ENCODE peak calls at places on chromosomes 6 and 20, in four cellular contexts. One of them, this sample, is unnamed.

GRCh38 chr6:49423817-49424216 is 39.2 kb downstream of the MMUT start:
- DNase-seq in K562: no peak
- DNase-seq in HepG2: no peak
- DNase-seq in GM12878: no peak
- DNase-seq in this sample: no peak

GRCh38 chr6:25921525-25922203 is 8.8 kb downstream of the SLC17A2 start:
- DNase-seq in K562: no peak
- DNase-seq in HepG2: no peak
- DNase-seq in GM12878: no peak
- DNase-seq in this sample: no peak

GRCh38 chr6:169859978-169860703 is 108.7 kb downstream of the ERMARD start:
- DNase-seq in K562: no peak
- DNase-seq in HepG2: no peak
- DNase-seq in GM12878: no peak
- DNase-seq in this sample: no peak

GRCh38 chr6:118781897-118782296 is 112.1 kb upstream of the ASF1A start:
- DNase-seq in K562: no peak
- DNase-seq in HepG2: no peak
- DNase-seq in GM12878: no peak
- DNase-seq in this sample: no peak

GRCh38 chr6:112665815-112666214 is 318.7 kb downstream of the RFPL4B start:
- DNase-seq in K562: no peak
- DNase-seq in HepG2: no peak
- DNase-seq in GM12878: no peak
- DNase-seq in this sample: no peak

GRCh38 chr6:73081955-73082354 is 143.3 kb downstream of the KHDC1L start:
- DNase-seq in K562: no peak
- DNase-seq in HepG2: no peak
- DNase-seq in GM12878: no peak
- DNase-seq in this sample: no peak

GRCh38 chr20:5844063-5844681 is 94.0 kb downstream of the SHLD1 start:
- DNase-seq in K562: no peak
- DNase-seq in HepG2: peak; percentile 56
- DNase-seq in GM12878: peak; percentile 78
- DNase-seq in this sample: no peak

GRCh38 chr6:35354361-35355135 is 12.2 kb downstream of the PPARD start:
- DNase-seq in K562: no peak
- DNase-seq in HepG2: no peak
- DNase-seq in GM12878: no peak
- DNase-seq in this sample: no peak

GRCh38 chr6:167881327-167881726 is 54.6 kb downstream of the AFDN start:
- DNase-seq in K562: no peak
- DNase-seq in HepG2: no peak
- DNase-seq in GM12878: no peak
- DNase-seq in this sample: no peak

GRCh38 chr6:45438156-45438555 is 60.4 kb upstream of the SUPT3H start:
- DNase-seq in K562: no peak
- DNase-seq in HepG2: no peak
- DNase-seq in GM12878: no peak
- DNase-seq in this sample: no peak

GRCh38 chr6:137490506-137490905 is 3.7 kb downstream of the OLIG3 start:
- DNase-seq in K562: no peak
- DNase-seq in HepG2: no peak
- DNase-seq in GM12878: no peak
- DNase-seq in this sample: no peak

DNA sequence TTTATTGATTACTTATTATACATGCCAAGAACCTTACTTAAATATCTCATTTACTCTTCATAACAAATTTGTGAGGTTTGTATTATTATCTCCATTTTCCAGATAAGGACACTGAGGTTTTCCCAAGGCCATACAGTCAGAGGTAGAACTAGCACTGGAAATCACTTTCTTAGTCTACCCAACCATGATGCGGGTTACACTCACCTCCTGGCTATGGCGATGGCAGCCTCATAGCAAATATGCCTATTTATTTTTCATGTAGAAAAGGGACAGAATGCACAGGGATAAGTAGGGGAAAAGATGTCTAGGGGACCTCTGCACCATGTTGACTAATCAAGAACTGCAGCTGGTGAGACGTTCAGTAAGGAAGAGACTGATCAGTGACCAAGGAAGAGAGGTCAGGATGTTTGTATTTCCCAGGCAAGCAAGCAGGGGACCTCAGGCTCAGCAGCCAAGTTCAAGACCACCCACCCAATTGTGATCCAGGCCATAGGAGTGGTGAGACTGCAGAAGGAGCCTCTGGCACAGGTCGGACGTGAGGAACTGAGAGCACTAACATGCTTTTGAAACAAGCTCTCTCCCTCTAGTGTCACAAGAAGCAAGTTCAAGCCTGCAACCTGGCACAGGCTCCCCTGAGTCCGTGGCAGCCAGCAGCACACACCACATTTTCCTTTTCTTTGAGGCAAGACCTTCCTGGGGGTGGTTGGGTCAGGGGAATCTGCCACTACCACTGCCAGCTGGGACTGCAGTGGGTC is 97.8 kb downstream of the GMPR start:
- DNase-seq in K562: no peak
- DNase-seq in HepG2: no peak
- DNase-seq in GM12878: no peak
- DNase-seq in this sample: no peak
- TF ChIP-seq CTCF in K562: no peak
- TF ChIP-seq CTCF in HepG2: no peak
- TF ChIP-seq CTCF in GM12878: no peak
- TF ChIP-seq CTCF in this sample: no peak

DNA sequence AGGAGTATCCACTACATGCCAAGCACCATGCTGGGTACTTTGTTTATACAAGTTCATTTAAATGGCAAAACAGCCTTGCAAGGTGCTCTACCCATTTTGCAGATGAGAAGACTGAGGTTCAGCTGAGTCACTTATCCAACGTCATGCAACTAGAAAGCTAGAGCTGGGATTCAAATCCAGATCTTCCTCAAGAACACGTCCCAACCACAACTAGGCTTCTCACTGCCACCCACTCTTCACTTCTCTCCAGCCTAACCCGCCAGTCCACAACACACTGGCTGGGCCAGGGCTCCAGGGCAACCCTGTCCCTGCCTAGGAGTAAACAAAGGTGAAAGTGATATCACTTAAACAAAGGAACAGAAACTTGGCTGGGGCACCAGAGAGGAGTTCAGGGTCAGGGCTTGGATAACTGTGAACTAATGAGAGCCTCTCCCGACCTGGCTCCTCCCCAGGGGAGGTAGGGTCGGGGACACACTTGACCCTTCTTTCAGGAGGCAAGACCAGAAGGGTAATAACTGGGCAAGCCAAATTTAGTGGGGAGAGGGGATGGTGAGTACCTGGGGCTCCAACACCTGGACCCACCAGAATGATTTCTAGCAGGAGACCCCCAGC is 7.9 kb downstream of the SDC4 start:
- DNase-seq in K562: no peak
- DNase-seq in HepG2: peak; percentile 92
- DNase-seq in GM12878: no peak
- DNase-seq in this sample: no peak
- TF ChIP-seq CBFB in K562: no peak
- TF ChIP-seq CBFB in HepG2: no peak
- TF ChIP-seq CBFB in GM12878: no peak
- TF ChIP-seq CBFB in this sample: no peak

GRCh38 chr6:136378888-136379287 is 89.2 kb upstream of the BCLAF1 start:
- DNase-seq in K562: no peak
- DNase-seq in HepG2: no peak
- DNase-seq in GM12878: no peak
- DNase-seq in this sample: no peak
- TF ChIP-seq CTCF in K562: peak; percentile 50
- TF ChIP-seq CTCF in HepG2: no peak
- TF ChIP-seq CTCF in GM12878: no peak
- TF ChIP-seq CTCF in this sample: no peak

GRCh38 chr20:37774143-37774542 is 80.3 kb downstream of the CTNNBL1 start:
- DNase-seq in K562: no peak
- DNase-seq in HepG2: no peak
- DNase-seq in GM12878: no peak
- DNase-seq in this sample: no peak
- TF ChIP-seq CBFB in K562: no peak
- TF ChIP-seq CBFB in HepG2: no peak
- TF ChIP-seq CBFB in GM12878: no peak
- TF ChIP-seq CBFB in this sample: no peak

DNA sequence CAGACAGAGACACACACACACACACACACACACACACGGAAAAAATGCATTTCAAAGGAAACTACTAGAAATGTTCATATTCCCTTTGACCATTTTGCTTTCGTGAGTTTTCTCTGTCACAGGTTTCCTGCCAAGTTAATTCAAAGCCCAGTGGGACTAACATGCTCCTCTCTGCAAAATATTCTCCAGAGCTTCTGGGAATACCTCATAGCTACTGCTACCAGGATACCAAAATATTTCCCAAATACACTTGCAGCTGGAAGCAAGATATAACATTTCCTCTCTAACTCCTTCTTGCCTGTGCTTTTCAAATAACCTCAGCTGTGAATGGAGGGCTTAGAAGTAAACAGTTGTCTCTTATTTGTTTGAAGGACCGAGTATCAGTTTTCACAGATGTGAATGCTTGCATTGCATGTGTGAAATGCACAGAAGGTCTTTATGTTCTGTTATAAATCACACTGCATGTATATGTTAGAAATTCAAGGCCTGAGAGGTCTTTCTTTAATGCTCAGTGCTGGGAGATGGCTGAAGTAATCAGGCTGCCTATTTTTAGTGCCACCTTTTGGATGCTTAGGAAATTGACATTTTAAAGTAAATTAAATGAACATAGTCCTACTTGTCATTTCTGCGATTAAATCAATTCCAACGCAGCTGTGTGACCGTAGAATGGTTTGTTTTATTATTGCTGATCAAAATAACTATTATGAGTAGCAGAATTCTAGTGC is 8.7 kb upstream of the FAM209A start:
- DNase-seq in K562: no peak
- DNase-seq in HepG2: no peak
- DNase-seq in GM12878: no peak
- DNase-seq in this sample: no peak
- TF ChIP-seq CTCF in K562: peak; percentile 43
- TF ChIP-seq CTCF in HepG2: peak; percentile 32
- TF ChIP-seq CTCF in GM12878: peak; percentile 46
- TF ChIP-seq CTCF in this sample: no peak

DNA sequence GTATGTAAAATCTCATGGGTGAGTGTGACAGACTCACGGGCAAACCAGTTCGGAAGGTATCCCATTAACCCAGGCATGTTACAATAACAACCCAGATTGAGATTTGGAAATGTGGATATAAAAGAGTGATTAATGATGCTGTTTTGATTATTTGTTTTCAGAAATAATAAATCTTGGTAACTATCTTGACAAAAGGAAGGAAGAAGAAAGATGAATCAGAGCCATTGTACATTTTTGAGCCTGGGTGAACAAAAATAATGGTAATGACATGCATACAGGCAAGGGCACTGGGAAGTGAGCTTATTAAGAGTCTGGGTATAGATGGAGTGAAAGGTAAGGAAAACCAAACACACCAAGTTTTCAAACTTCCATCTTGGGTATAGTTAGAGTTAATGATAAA is 862.0 kb downstream of the PHF3 start:
- DNase-seq in K562: no peak
- DNase-seq in HepG2: no peak
- DNase-seq in GM12878: no peak
- DNase-seq in this sample: no peak
- TF ChIP-seq CBFB in K562: no peak
- TF ChIP-seq CBFB in HepG2: no peak
- TF ChIP-seq CBFB in GM12878: no peak
- TF ChIP-seq CBFB in this sample: no peak

GRCh38 chr20:35478804-35479472 is 23.5 kb downstream of the CEP250 start:
- DNase-seq in K562: no peak
- DNase-seq in HepG2: peak; percentile 77
- DNase-seq in GM12878: no peak
- DNase-seq in this sample: peak; percentile 46
- TF ChIP-seq CTCF in K562: peak; percentile 38
- TF ChIP-seq CTCF in HepG2: peak; percentile 87
- TF ChIP-seq CTCF in GM12878: peak; percentile 35
- TF ChIP-seq CTCF in this sample: no peak

GRCh38 chr6:165692106-165692653 is 29.1 kb upstream of the PDE10A start:
- DNase-seq in K562: no peak
- DNase-seq in HepG2: no peak
- DNase-seq in GM12878: no peak
- DNase-seq in this sample: no peak
- TF ChIP-seq CBFB in K562: no peak
- TF ChIP-seq CBFB in HepG2: no peak
- TF ChIP-seq CBFB in GM12878: no peak
- TF ChIP-seq CBFB in this sample: no peak

GRCh38 chr20:16292227-16292626 is 281.0 kb downstream of the KIF16B start:
- DNase-seq in K562: no peak
- DNase-seq in HepG2: no peak
- DNase-seq in GM12878: no peak
- DNase-seq in this sample: no peak
- TF ChIP-seq CTCF in K562: no peak
- TF ChIP-seq CTCF in HepG2: no peak
- TF ChIP-seq CTCF in GM12878: no peak
- TF ChIP-seq CTCF in this sample: no peak

This sample was measured in WTC11.